ENCODE peak calls at places on chromosomes 11 and 22, in eight cellular contexts. Y is GF-D8; O is transverse colon; I is stimulated activated CD4-positive, alpha-beta T cell treated with anti-CD3 and anti-CD28 coated beads, Interleukin-1b, Interleukin-23, amount 100 ng/mL, for 24 hours; B is epithelial cell of esophagus; V is astrocyte of the cerebellum; L is ELR; E is skeletal muscle cell. T is an unnamed sample.

GRCh38 chr11:112016765-112017356 is 8.3 kb upstream of the DLAT start:
- DNase-seq in E (peak; percentile 72), I (no peak), B (peak; percentile 59), O (no peak), L (peak; percentile 39), Y (no peak), V (peak; percentile 41), T (no peak)

GRCh38 chr22:21754523-21755128 is 19.0 kb upstream of the YPEL1 start:
- DNase-seq in I (no peak), B (no peak), E (no peak), Y (peak; percentile 41), V (no peak), L (no peak), O (no peak), T (no peak)

GRCh38 chr22:45069925-45070324 is 60.1 kb upstream of the PHF21B start:
- DNase-seq in L (no peak), E (no peak), V (no peak), Y (no peak), I (peak; percentile 14), O (no peak), B (peak; percentile 72), T (no peak)

GRCh38 chr11:130636672-130637463 is 188.4 kb downstream of the ADAMTS15 start:
- DNase-seq in L (peak; percentile 85), I (no peak), Y (no peak), O (no peak), E (peak; percentile 54), B (peak; percentile 93), V (peak; percentile 64), T (no peak)

GRCh38 chr11:12871788-12872321 is 137.3 kb upstream of the RASSF10 start:
- DNase-seq in Y (no peak), I (no peak), E (no peak), O (no peak), L (peak; percentile 44), B (peak; percentile 33), V (no peak), T (no peak)

GRCh38 chr11:24949406-24949805 is 452.6 kb downstream of the LUZP2 start:
- DNase-seq in V (no peak), Y (no peak), O (no peak), B (peak; percentile 2), E (no peak), I (no peak), L (no peak), T (no peak)

GRCh38 chr11:44525473-44526252 is 39.8 kb upstream of the CD82 start:
- DNase-seq in Y (no peak), O (no peak), V (no peak), L (no peak), E (no peak), I (no peak), B (no peak), T (no peak)

GRCh38 chr22:37017356-37017755 is 1.9 kb downstream of the TST start:
- DNase-seq in B (no peak), L (no peak), V (no peak), E (no peak), O (no peak), Y (no peak), I (no peak), T (no peak)

GRCh38 chr11:97461044-97461880 is 1071.4 kb downstream of the JRKL start:
- DNase-seq in Y (no peak), I (no peak), B (no peak), E (no peak), L (no peak), O (no peak), V (no peak), T (no peak)

GRCh38 chr11:76927160-76927559 is 66.4 kb downstream of the ACER3 start:
- DNase-seq in B (no peak), I (no peak), V (no peak), O (no peak), Y (no peak), L (no peak), E (no peak), T (no peak)

GRCh38 chr11:57377098-57377497 is 3.9 kb downstream of the PRG3 start:
- DNase-seq in V (no peak), O (no peak), E (no peak), I (no peak), B (no peak), L (peak; percentile 10), Y (no peak), T (no peak)

GRCh38 chr11:58788355-58789023 is 56.0 kb downstream of the GLYATL2 start:
- DNase-seq in V (peak; percentile 8), E (peak; percentile 5), O (peak; percentile 14), Y (no peak), I (peak; percentile 19), B (peak; percentile 93), L (peak; percentile 80), T (no peak)

GRCh38 chr11:8545698-8546366 is 48.2 kb downstream of the STK33 start:
- DNase-seq in Y (no peak), B (peak; percentile 67), V (no peak), I (no peak), L (no peak), E (no peak), O (no peak), T (no peak)

GRCh38 chr11:37811349-37811748 is 1213.3 kb upstream of the RAG2 start:
- DNase-seq in B (no peak), V (no peak), Y (no peak), E (no peak), O (no peak), L (no peak), I (no peak), T (no peak)

GRCh38 chr11:1310772-1311468 is 1.5 kb upstream of the TOLLIP start:
- DNase-seq in B (no peak), L (no peak), V (no peak), O (no peak), E (no peak), I (no peak), Y (peak; percentile 69), T (no peak)

GRCh38 chr11:78274739-78275138 is 86.0 kb downstream of the USP35 start:
- DNase-seq in L (no peak), I (no peak), Y (no peak), E (no peak), O (no peak), V (no peak), B (no peak), T (no peak)

GRCh38 chr22:37551981-37552380 is 8.3 kb upstream of the CDC42EP1 start:
- DNase-seq in I (no peak), E (no peak), O (no peak), V (no peak), Y (no peak), B (no peak), L (no peak), T (no peak)

GRCh38 chr11:65210361-65210731 is 28.6 kb downstream of the CAPN1 start:
- DNase-seq in I (no peak), L (no peak), Y (no peak), V (no peak), E (no peak), O (no peak), B (no peak), T (no peak)

GRCh38 chr11:79663012-79663411 is 222.2 kb upstream of the TENM4 start:
- DNase-seq in B (no peak), L (no peak), Y (no peak), V (no peak), O (no peak), I (no peak), E (no peak), T (no peak)

GRCh38 chr11:83725161-83725560 is 439.0 kb upstream of the CCDC90B start:
- DNase-seq in B (no peak), Y (no peak), V (no peak), O (no peak), I (no peak), L (no peak), E (no peak), T (no peak)

GRCh38 chr22:33073989-33074391 is 15.8 kb upstream of the SYN3 start:
- DNase-seq in E (no peak), L (peak; percentile 9), O (no peak), V (no peak), B (peak; percentile 76), I (no peak), Y (no peak), T (no peak)

GRCh38 chr22:38927033-38927789 is 30.2 kb upstream of the APOBEC3A start:
- DNase-seq in Y (no peak), O (peak; percentile 88), E (no peak), L (peak; percentile 72), V (no peak), B (peak; percentile 51), I (peak; percentile 23), T (peak; percentile 28)

GRCh38 chr11:64638017-64638664 is 47.1 kb downstream of the SLC22A12 start:
- DNase-seq in O (peak; percentile 70), Y (no peak), V (no peak), L (no peak), E (no peak), I (no peak), B (no peak), T (no peak)

GRCh38 chr22:48811885-48812284 is 1015.8 kb downstream of the BRD1 start:
- DNase-seq in I (no peak), E (no peak), L (no peak), B (no peak), O (no peak), V (no peak), Y (no peak), T (no peak)

GRCh38 chr11:77559686-77560425 is 29.9 kb upstream of the AQP11 start:
- DNase-seq in B (peak; percentile 92), O (no peak), L (peak; percentile 94), V (peak; percentile 22), Y (no peak), E (peak; percentile 25), I (no peak), T (peak; percentile 74)

GRCh38 chr11:63564785-63565350 is 1.7 kb upstream of the PLAAT2 start:
- DNase-seq in Y (no peak), E (no peak), I (no peak), L (no peak), V (no peak), O (peak; percentile 82), B (peak; percentile 85), T (no peak)

GRCh38 chr11:8577791-8578581 is 16.0 kb downstream of the STK33 start:
- DNase-seq in O (no peak), L (peak; percentile 59), E (no peak), Y (no peak), B (peak; percentile 77), V (no peak), I (no peak), T (no peak)

GRCh38 chr11:113176561-113176960 is 137.8 kb upstream of the TTC12 start:
- DNase-seq in E (no peak), V (peak; percentile 67), O (no peak), Y (no peak), L (peak; percentile 19), I (no peak), B (no peak), T (no peak)

GRCh38 chr11:110764485-110764884 is 52.2 kb upstream of the ARHGAP20 start:
- DNase-seq in Y (no peak), O (no peak), I (no peak), V (no peak), B (no peak), L (no peak), E (no peak), T (no peak)

GRCh38 chr22:45344339-45344738 is 34.6 kb downstream of the FAM118A start:
- DNase-seq in L (peak; percentile 8), I (no peak), O (no peak), V (no peak), B (no peak), Y (no peak), E (no peak), T (peak; percentile 34)